ENCODE peak calls at places on chromosome 20, in ten cellular contexts. X, C, P, Y, I, E, U, Q, A and Z are unnamed samples.

GRCh38 chr20:13007596-13007995 is 1.2 kb upstream of the SPTLC3 start:
- DNase-seq in X (no peak), C (no peak), P (no peak), Y (no peak), I (no peak), E (no peak), U (no peak), Q (no peak), A (no peak), Z (no peak)

GRCh38 chr20:17635846-17636245 is 46.2 kb downstream of the RRBP1 start:
- DNase-seq in X (no peak), C (no peak), P (no peak), Y (no peak), I (no peak), E (peak), U (no peak), Q (peak), A (no peak), Z (no peak)

GRCh38 chr20:24837721-24838456 is 111.2 kb upstream of the CST7 start:
- DNase-seq in X (peak), C (no peak), P (no peak), Y (no peak), I (no peak), E (peak), U (no peak), Q (no peak), A (no peak), Z (no peak)

GRCh38 chr20:23655551-23656211 is 17.9 kb upstream of the CST3 start:
- DNase-seq in X (no peak), C (peak), P (no peak), Y (peak), I (no peak), E (no peak), U (no peak), Q (no peak), A (no peak), Z (no peak)

GRCh38 chr20:17960927-17961599 is 7.5 kb downstream of the SNX5 start:
- DNase-seq in X (no peak), C (no peak), P (no peak), Y (no peak), I (peak), E (no peak), U (no peak), Q (peak), A (no peak), Z (no peak)

GRCh38 chr20:3203315-3204123 is 963 bp downstream of the DDRGK1 start:
- DNase-seq in X (no peak), C (no peak), P (peak), Y (no peak), I (peak), E (peak), U (no peak), Q (peak), A (peak), Z (peak)

GRCh38 chr20:57698191-57698866 is 11.5 kb downstream of the PMEPA1 start:
- DNase-seq in X (peak), C (no peak), P (peak), Y (no peak), I (peak), E (peak), U (peak), Q (peak), A (no peak), Z (no peak)

GRCh38 chr20:41183391-41183790 is 46.0 kb downstream of the PLCG1 start:
- DNase-seq in X (no peak), C (no peak), P (no peak), Y (no peak), I (no peak), E (no peak), U (no peak), Q (no peak), A (no peak), Z (no peak)

GRCh38 chr20:36274248-36274841 is 31.8 kb upstream of the DLGAP4 start:
- DNase-seq in X (no peak), C (peak), P (no peak), Y (no peak), I (no peak), E (no peak), U (no peak), Q (no peak), A (no peak), Z (no peak)

GRCh38 chr20:43248341-43248740 is 58.6 kb upstream of the PTPRT start:
- DNase-seq in X (no peak), C (no peak), P (no peak), Y (no peak), I (no peak), E (no peak), U (no peak), Q (no peak), A (no peak), Z (no peak)

GRCh38 chr20:43241057-43241702 is 51.5 kb upstream of the PTPRT start:
- DNase-seq in X (no peak), C (no peak), P (no peak), Y (no peak), I (no peak), E (no peak), U (no peak), Q (no peak), A (no peak), Z (no peak)

GRCh38 chr20:43247361-43247760 is 57.7 kb upstream of the PTPRT start:
- DNase-seq in X (no peak), C (no peak), P (no peak), Y (no peak), I (no peak), E (no peak), U (no peak), Q (no peak), A (no peak), Z (no peak)

GRCh38 chr20:43244647-43245046 is 54.9 kb upstream of the PTPRT start:
- DNase-seq in X (no peak), C (no peak), P (no peak), Y (no peak), I (no peak), E (no peak), U (no peak), Q (no peak), A (no peak), Z (no peak)

GRCh38 chr20:43243672-43244269 is 54.1 kb upstream of the PTPRT start:
- DNase-seq in X (no peak), C (no peak), P (peak), Y (no peak), I (no peak), E (no peak), U (no peak), Q (no peak), A (peak), Z (no peak)
- TF ChIP-seq CTCF in X (no peak), C (no peak), P (peak), Y (peak), I (no peak), E (no peak), U (no peak), Q (no peak), A (peak), Z (peak)

DNA sequence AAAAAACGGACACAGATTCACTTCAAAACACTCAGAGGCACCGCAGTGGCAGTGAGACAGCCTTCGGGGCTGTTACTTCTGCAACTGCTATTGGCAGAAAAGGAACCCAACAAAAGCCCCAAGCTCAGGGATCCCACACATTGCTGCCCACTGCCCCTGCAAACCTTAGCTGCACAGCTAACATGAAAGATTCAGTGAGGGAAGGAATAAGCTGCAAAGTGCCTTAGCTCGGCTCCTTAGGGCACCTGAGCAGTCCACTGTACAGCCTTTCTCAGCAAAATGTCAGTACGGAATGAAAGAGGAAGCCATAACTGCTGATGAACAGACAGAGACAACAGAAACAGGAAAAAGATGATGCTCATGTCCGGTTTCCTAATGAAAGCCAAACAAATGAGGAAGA is 179.8 kb upstream of the SHLD1 start:
- DNase-seq in X (no peak), C (no peak), P (no peak), Y (no peak), I (no peak), E (no peak), U (no peak), Q (no peak), A (no peak), Z (no peak)
- H3K4me3 ChIP-seq in X (no peak), C (no peak), P (no peak), Y (no peak), I (no peak), E (no peak), U (no peak), Q (no peak), A (no peak), Z (no peak)

GRCh38 chr20:49028684-49029083 is 17.4 kb upstream of the CSE1L start:
- DNase-seq in X (peak), C (no peak), P (peak), Y (no peak), I (no peak), E (peak), U (no peak), Q (peak), A (peak), Z (no peak)
- TF ChIP-seq CTCF in X (peak), C (no peak), P (peak), Y (peak), I (no peak), E (peak), U (no peak), Q (peak), A (peak), Z (peak)

GRCh38 chr20:47206962-47207641 is 149.4 kb downstream of the ZMYND8 start:
- DNase-seq in X (no peak), C (peak), P (no peak), Y (no peak), I (no peak), E (no peak), U (no peak), Q (no peak), A (no peak), Z (no peak)
- H3K4me3 ChIP-seq in X (no peak), C (no peak), P (no peak), Y (no peak), I (no peak), E (no peak), U (no peak), Q (no peak), A (no peak), Z (no peak)